ENCODE peak calls at places on chromosomes 11 and 22, in ten cellular contexts. A is fibroblast of lung; V is CD8-positive, alpha-beta T cell; C is endothelial cell of umbilical vein; N is Panc1; G is A549; H is stomach; W is heart right ventricle; Y is PC-9; B is colonic mucosa. O is an unnamed sample. For H3K4me1, the result is how much of the 10 kb centered on the place peaks cover.

GRCh38 chr11:35420371-35420770 is 1.0 kb upstream of the SLC1A2 start:
- DNase-seq in A (no peak), V (no peak), C (no peak), N (no peak), G (no peak), H (peak), W (peak), Y (no peak), B (no peak), O (no peak)

GRCh38 chr22:21657361-21658118 is 8.3 kb upstream of the PPIL2 start:
- DNase-seq in A (peak), V (peak), C (peak), N (no peak), G (peak), H (peak), W (peak), Y (peak), B (peak), O (peak)

GRCh38 chr11:114059278-114059983 is at the start of gene ZBTB16:
- DNase-seq in A (peak), V (peak), C (peak), N (no peak), G (no peak), H (peak), W (peak), Y (no peak), B (peak), O (peak)

GRCh38 chr11:109739374-109739773 is 317.4 kb downstream of the C11orf87 start:
- DNase-seq in A (no peak), V (no peak), C (no peak), N (no peak), G (no peak), H (no peak), W (no peak), Y (no peak), B (no peak), O (no peak)

GRCh38 chr11:77124488-77124887 is 3.6 kb upstream of the MYO7A start:
- DNase-seq in A (no peak), V (no peak), C (no peak), N (no peak), G (no peak), H (no peak), W (no peak), Y (no peak), B (no peak), O (no peak)

GRCh38 chr11:69923196-69923595 is 104.0 kb upstream of the FGF3 start:
- DNase-seq in A (no peak), V (no peak), C (no peak), N (no peak), G (no peak), H (no peak), W (no peak), Y (no peak), B (no peak), O (peak)

GRCh38 chr11:10309163-10310093 is 4.6 kb downstream of the ADM start:
- DNase-seq in A (peak), V (no peak), C (peak), N (no peak), G (peak), H (peak), W (peak), Y (peak), B (peak), O (peak)

GRCh38 chr11:4821021-4821420 is at the start of gene OR51F2:
- DNase-seq in A (no peak), V (no peak), C (no peak), N (no peak), G (no peak), H (no peak), W (no peak), Y (no peak), B (no peak), O (no peak)

GRCh38 chr11:1234771-1235614 is 12.1 kb downstream of the MUC5B start:
- DNase-seq in A (no peak), V (no peak), C (no peak), N (no peak), G (no peak), H (no peak), W (peak), Y (no peak), B (peak), O (peak)

GRCh38 chr22:19705181-19705934 is 8.9 kb upstream of the SEPTIN5 start:
- DNase-seq in A (no peak), V (no peak), C (no peak), N (no peak), G (no peak), H (no peak), W (no peak), Y (no peak), B (no peak), O (no peak)
- TF ChIP-seq CTCF in A (no peak), V (no peak), C (no peak), N (no peak), G (no peak), H (no peak), W (no peak), Y (no peak), B (no peak), O (no peak)

GRCh38 chr11:66800720-66801428 is 42.4 kb upstream of the RCE1 start:
- DNase-seq in A (no peak), V (no peak), C (no peak), N (no peak), G (no peak), H (no peak), W (no peak), Y (no peak), B (no peak), O (no peak)
- H3K4me3 ChIP-seq in A (no peak), V (no peak), C (no peak), N (no peak), G (no peak), H (no peak), W (no peak), Y (no peak), B (no peak), O (no peak)

GRCh38 chr11:130677486-130678153 is 229.2 kb downstream of the ADAMTS15 start:
- DNase-seq in A (peak), V (no peak), C (no peak), N (no peak), G (peak), H (no peak), W (no peak), Y (peak), B (no peak), O (no peak)

GRCh38 chr11:130673698-130674097 is 225.3 kb downstream of the ADAMTS15 start:
- DNase-seq in A (no peak), V (no peak), C (no peak), N (no peak), G (no peak), H (no peak), W (no peak), Y (no peak), B (no peak), O (no peak)

GRCh38 chr11:130674686-130675085 is 226.2 kb downstream of the ADAMTS15 start:
- DNase-seq in A (no peak), V (no peak), C (no peak), N (no peak), G (no peak), H (no peak), W (no peak), Y (no peak), B (no peak), O (no peak)

GRCh38 chr11:130675917-130676316 is 227.5 kb downstream of the ADAMTS15 start:
- DNase-seq in A (no peak), V (no peak), C (no peak), N (no peak), G (no peak), H (no peak), W (no peak), Y (no peak), B (no peak), O (no peak)

DNA sequence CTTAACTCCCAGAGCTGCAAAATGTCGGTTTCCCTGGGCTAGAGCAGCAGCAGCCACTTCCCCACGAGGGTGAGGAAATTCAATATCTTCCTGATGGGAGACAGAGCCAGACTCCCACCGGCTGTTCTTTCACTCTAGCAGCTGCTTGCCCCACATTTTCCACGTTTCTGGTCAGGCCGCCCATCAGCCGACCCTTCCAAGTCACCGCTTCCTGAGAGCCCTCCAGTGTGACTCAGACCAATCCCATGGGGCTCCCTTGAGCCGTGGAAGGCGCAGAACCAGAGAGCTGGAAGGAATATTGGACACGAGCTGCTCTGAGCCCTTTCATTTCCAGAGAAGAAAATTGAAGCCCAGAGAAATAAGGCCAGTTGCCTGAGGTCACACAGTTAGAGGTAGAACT is 227.0 kb downstream of the ADAMTS15 start:
- DNase-seq in A (peak), V (no peak), C (no peak), N (no peak), G (no peak), H (no peak), W (peak), Y (no peak), B (no peak), O (no peak)
- H3K4me1 ChIP-seq in A (under half), V (under half), C (under half), N (under half), G (under half), H (under half), W (half or more), Y (under half), B (under half), O (under half)

DNA sequence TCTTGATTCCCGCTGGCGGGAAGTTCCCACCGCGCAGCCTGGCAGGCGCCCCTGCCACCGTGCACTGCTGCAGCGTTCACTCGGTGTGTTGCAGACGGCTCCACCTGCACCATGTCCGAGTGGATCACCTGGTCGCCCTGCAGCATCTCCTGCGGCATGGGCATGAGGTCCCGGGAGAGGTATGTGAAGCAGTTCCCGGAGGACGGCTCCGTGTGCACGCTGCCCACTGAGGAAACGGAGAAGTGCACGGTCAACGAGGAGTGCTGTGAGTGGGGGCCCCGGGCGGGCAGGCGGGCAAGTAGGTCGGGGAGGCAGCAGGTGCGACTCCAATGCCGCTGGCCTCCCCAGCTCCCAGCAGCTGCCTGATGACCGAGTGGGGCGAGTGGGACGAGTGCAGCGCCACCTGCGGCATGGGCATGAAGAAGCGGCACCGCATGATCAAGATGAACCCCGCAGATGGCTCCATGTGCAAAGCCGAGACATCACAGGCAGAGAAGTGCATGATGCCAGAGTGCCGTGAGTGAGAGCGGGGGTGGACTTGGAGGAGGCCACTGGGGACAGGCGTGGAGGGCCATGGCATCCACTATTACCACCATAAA is 99.7 kb downstream of the RRAS2 start:
- DNase-seq in A (no peak), V (no peak), C (no peak), N (no peak), G (no peak), H (no peak), W (no peak), Y (no peak), B (no peak), O (peak)
- TF ChIP-seq CTCF in A (no peak), V (no peak), C (no peak), N (no peak), G (no peak), H (no peak), W (no peak), Y (no peak), B (no peak), O (no peak)

GRCh38 chr22:47157093-47157420 is 394.6 kb downstream of the TBC1D22A start:
- DNase-seq in A (no peak), V (no peak), C (no peak), N (no peak), G (no peak), H (no peak), W (peak), Y (no peak), B (no peak), O (no peak)

GRCh38 chr22:47157486-47158270 is 395.2 kb downstream of the TBC1D22A start:
- DNase-seq in A (no peak), V (no peak), C (no peak), N (no peak), G (no peak), H (no peak), W (peak), Y (no peak), B (no peak), O (no peak)

GRCh38 chr22:47155131-47155885 is 392.9 kb downstream of the TBC1D22A start:
- DNase-seq in A (no peak), V (no peak), C (no peak), N (no peak), G (no peak), H (no peak), W (peak), Y (no peak), B (no peak), O (no peak)

GRCh38 chr22:47155912-47156311 is 393.5 kb downstream of the TBC1D22A start:
- DNase-seq in A (no peak), V (no peak), C (no peak), N (no peak), G (no peak), H (no peak), W (no peak), Y (no peak), B (no peak), O (no peak)

GRCh38 chr22:47156352-47157092 is 394.1 kb downstream of the TBC1D22A start:
- DNase-seq in A (no peak), V (no peak), C (no peak), N (no peak), G (no peak), H (no peak), W (peak), Y (no peak), B (no peak), O (no peak)
- H3K4me3 ChIP-seq in A (no peak), V (no peak), C (no peak), N (no peak), G (no peak), H (no peak), W (no peak), Y (no peak), B (no peak), O (no peak)